ENCODE peak calls at places on chromosome 4, in seven cellular contexts. One of them, this sample, is unnamed.

GRCh38 chr4:56026596-56026995 is 77.9 kb downstream of the CEP135 start:
- DNase-seq in tibial nerve: no peak
- DNase-seq in A549: no peak
- DNase-seq in psoas muscle: no peak
- DNase-seq in caudate nucleus: no peak
- DNase-seq in HCT116: peak; percentile 27
- DNase-seq in heart right ventricle: no peak
- DNase-seq in this sample: no peak

GRCh38 chr4:23728393-23728792 is 161.5 kb downstream of the PPARGC1A start:
- DNase-seq in caudate nucleus: no peak
- DNase-seq in heart right ventricle: no peak
- DNase-seq in A549: peak; percentile 1
- DNase-seq in tibial nerve: no peak
- DNase-seq in psoas muscle: no peak
- DNase-seq in HCT116: no peak
- DNase-seq in this sample: peak; percentile 42

GRCh38 chr4:84870398-84871163 is 95.9 kb downstream of the WDFY3 start:
- DNase-seq in caudate nucleus: no peak
- DNase-seq in HCT116: peak; percentile 50
- DNase-seq in heart right ventricle: no peak
- DNase-seq in tibial nerve: no peak
- DNase-seq in psoas muscle: no peak
- DNase-seq in A549: peak; percentile 9
- DNase-seq in this sample: peak; percentile 70

GRCh38 chr4:154024097-154024496 is 235.2 kb upstream of the SFRP2 start:
- DNase-seq in caudate nucleus: no peak
- DNase-seq in heart right ventricle: no peak
- DNase-seq in psoas muscle: no peak
- DNase-seq in A549: no peak
- DNase-seq in tibial nerve: no peak
- DNase-seq in HCT116: no peak
- DNase-seq in this sample: no peak

GRCh38 chr4:111398906-111399330 is 746.3 kb upstream of the FAM241A start:
- DNase-seq in A549: no peak
- DNase-seq in tibial nerve: no peak
- DNase-seq in HCT116: no peak
- DNase-seq in psoas muscle: no peak
- DNase-seq in caudate nucleus: peak; percentile 11
- DNase-seq in heart right ventricle: no peak
- DNase-seq in this sample: no peak

GRCh38 chr4:6626066-6626465 is 14.4 kb upstream of the MRFAP1 start:
- DNase-seq in HCT116: no peak
- DNase-seq in heart right ventricle: no peak
- DNase-seq in psoas muscle: no peak
- DNase-seq in caudate nucleus: no peak
- DNase-seq in tibial nerve: no peak
- DNase-seq in A549: no peak
- DNase-seq in this sample: no peak

GRCh38 chr4:120830204-120830603 is 92.3 kb downstream of the PRDM5 start:
- DNase-seq in caudate nucleus: no peak
- DNase-seq in HCT116: no peak
- DNase-seq in psoas muscle: no peak
- DNase-seq in A549: no peak
- DNase-seq in tibial nerve: no peak
- DNase-seq in heart right ventricle: peak; percentile 15
- DNase-seq in this sample: no peak

GRCh38 chr4:126268106-126268505 is 953.4 kb downstream of the FAT4 start:
- DNase-seq in caudate nucleus: no peak
- DNase-seq in heart right ventricle: no peak
- DNase-seq in A549: no peak
- DNase-seq in tibial nerve: no peak
- DNase-seq in psoas muscle: no peak
- DNase-seq in HCT116: no peak
- DNase-seq in this sample: no peak

GRCh38 chr4:140702096-140702757 is 54.0 kb downstream of the TBC1D9 start:
- DNase-seq in tibial nerve: no peak
- DNase-seq in caudate nucleus: no peak
- DNase-seq in heart right ventricle: no peak
- DNase-seq in psoas muscle: no peak
- DNase-seq in HCT116: no peak
- DNase-seq in A549: no peak
- DNase-seq in this sample: no peak

GRCh38 chr4:145565328-145565727 is 53.9 kb upstream of the MMAA start:
- DNase-seq in HCT116: no peak
- DNase-seq in tibial nerve: no peak
- DNase-seq in A549: no peak
- DNase-seq in psoas muscle: no peak
- DNase-seq in heart right ventricle: no peak
- DNase-seq in caudate nucleus: no peak
- DNase-seq in this sample: no peak

GRCh38 chr4:21476753-21477152 is 471.8 kb downstream of the KCNIP4 start:
- DNase-seq in tibial nerve: no peak
- DNase-seq in psoas muscle: no peak
- DNase-seq in heart right ventricle: no peak
- DNase-seq in HCT116: no peak
- DNase-seq in caudate nucleus: no peak
- DNase-seq in A549: no peak
- DNase-seq in this sample: no peak

GRCh38 chr4:6732441-6733357 is 16.7 kb downstream of the BLOC1S4 start:
- DNase-seq in HCT116: peak; percentile 39
- DNase-seq in A549: peak; percentile 69
- DNase-seq in psoas muscle: peak; percentile 87
- DNase-seq in caudate nucleus: peak; percentile 17
- DNase-seq in heart right ventricle: peak; percentile 76
- DNase-seq in tibial nerve: peak; percentile 75
- DNase-seq in this sample: peak; percentile 82

GRCh38 chr4:158170691-158171455 is 2.0 kb downstream of the GASK1B start:
- DNase-seq in psoas muscle: peak; percentile 80
- DNase-seq in tibial nerve: peak; percentile 49
- DNase-seq in heart right ventricle: peak; percentile 87
- DNase-seq in HCT116: no peak
- DNase-seq in A549: no peak
- DNase-seq in caudate nucleus: no peak
- DNase-seq in this sample: no peak

GRCh38 chr4:155529761-155530160 is 136.9 kb upstream of the GUCY1A1 start:
- DNase-seq in caudate nucleus: no peak
- DNase-seq in heart right ventricle: no peak
- DNase-seq in psoas muscle: no peak
- DNase-seq in HCT116: no peak
- DNase-seq in tibial nerve: no peak
- DNase-seq in A549: no peak
- DNase-seq in this sample: no peak

DNA sequence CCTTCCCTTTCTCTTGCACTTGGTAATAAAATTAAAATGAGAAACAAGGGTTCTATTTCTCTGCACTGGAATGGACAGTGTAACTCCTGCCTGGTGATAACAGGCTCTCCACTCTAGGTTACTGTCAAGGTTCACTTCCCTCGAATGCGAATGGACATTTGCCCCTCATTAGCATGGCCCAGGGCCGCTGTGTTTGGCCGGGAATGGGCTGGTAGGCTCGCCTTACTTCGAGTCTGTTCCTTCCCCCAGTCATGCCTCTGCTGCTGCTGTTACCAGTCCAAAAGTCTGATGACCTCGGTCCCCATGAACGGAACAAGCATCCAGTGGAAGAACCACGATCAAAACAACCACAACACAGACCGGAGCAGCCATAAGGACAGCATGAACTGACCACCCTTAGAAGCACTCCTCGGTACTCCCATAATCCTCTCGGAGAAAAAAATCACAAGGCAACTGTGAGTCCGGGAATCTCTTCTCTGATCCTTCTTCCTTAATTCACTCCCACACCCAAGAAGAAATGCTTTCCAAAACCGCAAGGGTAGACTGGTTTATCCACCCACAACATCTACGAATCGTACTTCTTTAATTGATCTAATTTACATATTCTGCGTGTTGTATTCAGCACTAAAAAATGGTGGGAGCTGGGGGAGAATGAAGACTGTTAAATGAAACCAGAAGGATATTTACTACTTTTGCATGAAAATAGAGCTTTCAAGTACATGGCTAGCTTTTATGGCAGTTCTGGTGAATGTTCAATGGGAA is 61.5 kb downstream of the EDNRA start:
- DNase-seq in heart right ventricle: no peak
- DNase-seq in HCT116: no peak
- DNase-seq in A549: no peak
- DNase-seq in psoas muscle: no peak
- DNase-seq in tibial nerve: no peak
- DNase-seq in caudate nucleus: no peak
- DNase-seq in this sample: no peak
- H3K27ac ChIP-seq in heart right ventricle: no peak overlapping the region
- H3K27ac ChIP-seq in HCT116: no peak overlapping the region
- H3K27ac ChIP-seq in A549: no peak overlapping the region
- H3K27ac ChIP-seq in psoas muscle: no peak overlapping the region
- H3K27ac ChIP-seq in tibial nerve: no peak overlapping the region
- H3K27ac ChIP-seq in caudate nucleus: no peak overlapping the region
- H3K27ac ChIP-seq in this sample: peak overlapping the region; percentile 69

GRCh38 chr4:10457255-10457801 is at the start of gene ZNF518B:
- DNase-seq in tibial nerve: peak; percentile 17
- DNase-seq in A549: peak; percentile 52
- DNase-seq in heart right ventricle: peak; percentile 82
- DNase-seq in caudate nucleus: peak; percentile 14
- DNase-seq in psoas muscle: peak; percentile 81
- DNase-seq in HCT116: peak; percentile 29
- DNase-seq in this sample: peak; percentile 46

GRCh38 chr4:10455133-10455532 is 2.1 kb downstream of the ZNF518B start:
- DNase-seq in caudate nucleus: no peak
- DNase-seq in HCT116: no peak
- DNase-seq in A549: no peak
- DNase-seq in heart right ventricle: no peak
- DNase-seq in psoas muscle: no peak
- DNase-seq in tibial nerve: no peak
- DNase-seq in this sample: no peak

GRCh38 chr4:10458190-10458589 is 964 bp upstream of the ZNF518B start:
- DNase-seq in tibial nerve: no peak
- DNase-seq in A549: no peak
- DNase-seq in caudate nucleus: no peak
- DNase-seq in heart right ventricle: peak; percentile 22
- DNase-seq in HCT116: no peak
- DNase-seq in psoas muscle: no peak
- DNase-seq in this sample: no peak

GRCh38 chr4:10454726-10455125 is 2.5 kb downstream of the ZNF518B start:
- DNase-seq in A549: no peak
- DNase-seq in HCT116: no peak
- DNase-seq in tibial nerve: no peak
- DNase-seq in heart right ventricle: no peak
- DNase-seq in caudate nucleus: no peak
- DNase-seq in psoas muscle: no peak
- DNase-seq in this sample: no peak

GRCh38 chr4:10456270-10457254 is 664 bp downstream of the ZNF518B start:
- DNase-seq in heart right ventricle: peak; percentile 55
- DNase-seq in A549: peak; percentile 11
- DNase-seq in caudate nucleus: peak; percentile 5
- DNase-seq in tibial nerve: no peak
- DNase-seq in HCT116: peak; percentile 19
- DNase-seq in psoas muscle: peak; percentile 70
- DNase-seq in this sample: peak; percentile 46
- H3K27ac ChIP-seq in heart right ventricle: peak overlapping the region; percentile 64
- H3K27ac ChIP-seq in A549: peak overlapping the region; percentile 98
- H3K27ac ChIP-seq in caudate nucleus: no peak overlapping the region
- H3K27ac ChIP-seq in tibial nerve: peak overlapping the region; percentile 62
- H3K27ac ChIP-seq in HCT116: peak overlapping the region; percentile 77
- H3K27ac ChIP-seq in psoas muscle: peak overlapping the region; percentile 61
- H3K27ac ChIP-seq in this sample: peak overlapping the region; percentile 17

GRCh38 chr4:176927117-176927516 is 134.4 kb upstream of the VEGFC start:
- DNase-seq in psoas muscle: no peak
- DNase-seq in heart right ventricle: no peak
- DNase-seq in tibial nerve: no peak
- DNase-seq in HCT116: no peak
- DNase-seq in caudate nucleus: no peak
- DNase-seq in A549: no peak
- DNase-seq in this sample: no peak
- H3K27ac ChIP-seq in psoas muscle: no peak overlapping the region
- H3K27ac ChIP-seq in heart right ventricle: no peak overlapping the region
- H3K27ac ChIP-seq in tibial nerve: no peak overlapping the region
- H3K27ac ChIP-seq in HCT116: no peak overlapping the region
- H3K27ac ChIP-seq in caudate nucleus: no peak overlapping the region
- H3K27ac ChIP-seq in A549: no peak overlapping the region
- H3K27ac ChIP-seq in this sample: no peak overlapping the region

DNA sequence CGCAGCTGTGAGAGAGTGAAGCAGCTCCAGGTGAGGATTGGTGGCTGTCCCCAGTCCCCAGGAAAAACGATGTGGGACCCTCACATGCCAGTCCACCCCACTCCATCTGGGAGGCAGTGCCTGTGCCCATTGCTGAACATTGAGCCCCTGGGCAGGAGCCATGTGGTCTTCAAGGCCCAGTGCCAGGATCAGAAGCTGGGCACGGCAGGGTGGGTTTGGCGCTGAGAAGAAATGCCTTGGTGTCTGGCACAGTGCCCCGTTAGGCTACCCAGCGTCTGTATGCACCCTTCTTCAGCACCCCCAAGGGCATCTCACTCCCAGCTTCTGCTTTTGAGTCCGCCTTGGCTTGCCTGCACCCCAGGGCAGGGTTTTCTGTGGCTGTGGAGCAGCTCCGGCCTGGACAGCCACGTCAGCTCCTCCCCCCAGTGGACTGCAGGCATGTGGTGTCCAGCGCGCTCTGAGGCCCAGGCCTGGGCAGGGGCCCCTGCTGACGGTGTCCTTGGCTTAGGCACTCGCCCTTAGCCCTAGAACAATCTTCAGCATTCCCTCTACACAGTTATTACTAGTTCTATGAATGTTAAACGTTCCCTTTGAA is 28.6 kb downstream of the RGS12 start:
- DNase-seq in A549: no peak
- DNase-seq in HCT116: no peak
- DNase-seq in psoas muscle: peak; percentile 82
- DNase-seq in tibial nerve: no peak
- DNase-seq in heart right ventricle: peak; percentile 63
- DNase-seq in caudate nucleus: peak; percentile 27
- DNase-seq in this sample: no peak
- H3K27ac ChIP-seq in A549: no peak overlapping the region
- H3K27ac ChIP-seq in HCT116: no peak overlapping the region
- H3K27ac ChIP-seq in psoas muscle: peak overlapping the region; percentile 92
- H3K27ac ChIP-seq in tibial nerve: peak overlapping the region; percentile 48
- H3K27ac ChIP-seq in heart right ventricle: peak overlapping the region; percentile 79
- H3K27ac ChIP-seq in caudate nucleus: peak overlapping the region; percentile 91
- H3K27ac ChIP-seq in this sample: no peak overlapping the region

GRCh38 chr4:7872264-7872771 is 67.3 kb downstream of the AFAP1 start:
- DNase-seq in psoas muscle: peak; percentile 89
- DNase-seq in HCT116: no peak
- DNase-seq in tibial nerve: peak; percentile 42
- DNase-seq in heart right ventricle: no peak
- DNase-seq in caudate nucleus: no peak
- DNase-seq in A549: no peak
- DNase-seq in this sample: no peak
- H3K27ac ChIP-seq in psoas muscle: peak overlapping the region; percentile 74
- H3K27ac ChIP-seq in HCT116: no peak overlapping the region
- H3K27ac ChIP-seq in tibial nerve: no peak overlapping the region
- H3K27ac ChIP-seq in heart right ventricle: peak overlapping the region; percentile 41
- H3K27ac ChIP-seq in caudate nucleus: no peak overlapping the region
- H3K27ac ChIP-seq in A549: peak overlapping the region; percentile 87
- H3K27ac ChIP-seq in this sample: peak overlapping the region; percentile 21

GRCh38 chr4:1767770-1768366 is 25.2 kb upstream of the FGFR3 start:
- DNase-seq in heart right ventricle: no peak
- DNase-seq in tibial nerve: no peak
- DNase-seq in HCT116: no peak
- DNase-seq in caudate nucleus: no peak
- DNase-seq in A549: peak; percentile 87
- DNase-seq in psoas muscle: no peak
- DNase-seq in this sample: no peak
- H3K27ac ChIP-seq in heart right ventricle: no peak overlapping the region
- H3K27ac ChIP-seq in tibial nerve: no peak overlapping the region
- H3K27ac ChIP-seq in HCT116: peak overlapping the region; percentile 59
- H3K27ac ChIP-seq in caudate nucleus: no peak overlapping the region
- H3K27ac ChIP-seq in A549: peak overlapping the region; percentile 100
- H3K27ac ChIP-seq in psoas muscle: no peak overlapping the region
- H3K27ac ChIP-seq in this sample: no peak overlapping the region

GRCh38 chr4:87052615-87053014 is 117.8 kb downstream of the AFF1 start:
- DNase-seq in heart right ventricle: no peak
- DNase-seq in tibial nerve: no peak
- DNase-seq in psoas muscle: no peak
- DNase-seq in caudate nucleus: no peak
- DNase-seq in HCT116: no peak
- DNase-seq in A549: no peak
- DNase-seq in this sample: no peak
- H3K27ac ChIP-seq in heart right ventricle: peak overlapping the region; percentile 24
- H3K27ac ChIP-seq in tibial nerve: no peak overlapping the region
- H3K27ac ChIP-seq in psoas muscle: peak overlapping the region; percentile 87
- H3K27ac ChIP-seq in caudate nucleus: peak overlapping the region; percentile 18
- H3K27ac ChIP-seq in HCT116: no peak overlapping the region
- H3K27ac ChIP-seq in A549: no peak overlapping the region
- H3K27ac ChIP-seq in this sample: no peak overlapping the region